ENCODE peak calls at places on chromosomes 2 and 18, in nine cellular contexts. H is spleen; F is glutamatergic neuron; M is SIG-M5; T is AG10803; E is CD8-positive, alpha-beta T cell; G is left ventricle myocardium inferior; P is astrocyte of the spinal cord; I is mesendoderm. B is an unnamed sample.

GRCh38 chr2:196268022-196268421 is 96.6 kb upstream of the STK17B start:
- DNase-seq in M (no peak), T (no peak), G (no peak), H (no peak), I (no peak), F (no peak), P (no peak), E (no peak), B (no peak)

GRCh38 chr2:88933980-88934379 is 242.5 kb downstream of the RPIA start:
- DNase-seq in F (no peak), T (no peak), P (no peak), H (no peak), E (no peak), I (peak; percentile 86), G (no peak), M (peak; percentile 23), B (no peak)

GRCh38 chr2:183123117-183123958 is 905 bp upstream of the NUP35 start:
- DNase-seq in H (no peak), I (no peak), M (no peak), G (no peak), F (no peak), T (no peak), P (peak; percentile 7), E (no peak), B (no peak)

GRCh38 chr2:10575566-10576300 is 114.0 kb downstream of the NOL10 start:
- DNase-seq in I (no peak), E (no peak), P (peak; percentile 60), G (no peak), H (no peak), F (no peak), M (no peak), T (peak; percentile 60), B (no peak)

GRCh38 chr2:221546505-221547225 is 25.4 kb downstream of the EPHA4 start:
- DNase-seq in F (no peak), E (no peak), I (peak; percentile 69), M (no peak), G (no peak), P (no peak), T (no peak), H (no peak), B (no peak)

GRCh38 chr2:122191331-122191730 is 435.9 kb downstream of the TSN start:
- DNase-seq in F (peak; percentile 67), T (peak; percentile 24), P (no peak), H (no peak), E (no peak), M (no peak), G (no peak), I (peak; percentile 77), B (peak; percentile 76)

GRCh38 chr2:36650031-36650430 is 46.5 kb upstream of the VIT start:
- DNase-seq in P (peak; percentile 56), E (no peak), H (no peak), T (peak; percentile 76), F (no peak), G (no peak), I (peak; percentile 94), M (no peak), B (no peak)

GRCh38 chr2:163246111-163246510 is 407.5 kb upstream of the KCNH7 start:
- DNase-seq in I (peak; percentile 64), H (no peak), G (no peak), E (no peak), T (no peak), P (no peak), M (no peak), F (no peak), B (no peak)

GRCh38 chr2:233834378-233834777 is 20.0 kb downstream of the HJURP start:
- DNase-seq in P (no peak), T (no peak), E (no peak), I (no peak), M (no peak), G (no peak), H (no peak), F (no peak), B (no peak)

GRCh38 chr2:177740718-177741117 is 331.9 kb downstream of the PDE11A start:
- DNase-seq in F (no peak), T (peak; percentile 74), P (no peak), I (no peak), H (no peak), G (no peak), M (no peak), E (no peak), B (no peak)

GRCh38 chr2:39530423-39530866 is 93.4 kb upstream of the MAP4K3 start:
- DNase-seq in T (peak; percentile 78), H (no peak), F (no peak), M (no peak), I (no peak), G (no peak), E (no peak), P (peak; percentile 67), B (no peak)

GRCh38 chr2:241865957-241866858 is 3.3 kb upstream of the RTP5 start:
- DNase-seq in F (peak; percentile 67), G (no peak), I (peak; percentile 67), M (no peak), E (peak; percentile 24), H (no peak), P (no peak), T (no peak), B (no peak)

GRCh38 chr18:27298215-27298804 is 113.2 kb upstream of the CHST9 start:
- DNase-seq in M (no peak), I (peak; percentile 64), E (no peak), F (no peak), G (no peak), P (peak; percentile 4), H (no peak), T (no peak), B (no peak)

GRCh38 chr2:216170362-216170761 is 61.2 kb downstream of the XRCC5 start:
- DNase-seq in T (no peak), F (no peak), M (no peak), I (no peak), H (no peak), E (no peak), P (no peak), G (no peak), B (no peak)

GRCh38 chr2:38835015-38835601 is 40.6 kb downstream of the DHX57 start:
- DNase-seq in E (no peak), M (no peak), F (no peak), T (peak; percentile 23), I (peak; percentile 48), H (no peak), G (no peak), P (peak; percentile 17), B (no peak)

GRCh38 chr2:165182029-165182428 is 21.8 kb downstream of the SCN3A start:
- DNase-seq in P (no peak), F (no peak), I (no peak), H (no peak), M (no peak), E (no peak), G (no peak), T (no peak), B (no peak)

GRCh38 chr2:174764281-174765063 is at the start of gene CHRNA1:
- DNase-seq in P (peak; percentile 68), F (peak; percentile 64), H (no peak), M (no peak), G (no peak), T (peak; percentile 50), E (no peak), I (no peak), B (peak; percentile 71)

GRCh38 chr2:238380336-238380735 is 46.4 kb upstream of the ASB1 start:
- DNase-seq in P (no peak), H (peak; percentile 36), E (no peak), T (no peak), F (no peak), M (no peak), I (no peak), G (no peak), B (no peak)

GRCh38 chr2:208556954-208557601 is 150.5 kb downstream of the PTH2R start:
- DNase-seq in P (no peak), I (no peak), T (no peak), G (no peak), M (no peak), E (no peak), H (no peak), F (no peak), B (no peak)

GRCh38 chr2:137644689-137645088 is 319.6 kb upstream of the HNMT start:
- DNase-seq in I (no peak), M (no peak), H (no peak), P (no peak), T (no peak), G (no peak), F (no peak), E (no peak), B (no peak)

GRCh38 chr2:192307530-192307929 is 112.8 kb upstream of the TMEFF2 start:
- DNase-seq in H (no peak), E (no peak), G (no peak), F (no peak), M (no peak), T (no peak), I (peak; percentile 25), P (no peak), B (no peak)

GRCh38 chr2:236776695-236777251 is 207.1 kb downstream of the ACKR3 start:
- DNase-seq in H (no peak), G (no peak), M (no peak), E (no peak), P (peak; percentile 93), I (no peak), F (no peak), T (peak; percentile 87), B (no peak)

GRCh38 chr2:15989559-15989958 is 49.2 kb downstream of the MYCN start:
- DNase-seq in F (no peak), P (no peak), E (no peak), H (no peak), M (no peak), G (no peak), T (no peak), I (no peak), B (no peak)

GRCh38 chr18:58761970-58762780 is 90.9 kb downstream of the MALT1 start:
- DNase-seq in H (peak; percentile 77), T (no peak), E (no peak), I (no peak), M (no peak), G (no peak), F (no peak), P (no peak), B (no peak)

GRCh38 chr2:130763405-130763804 is 8.1 kb downstream of the AMER3 start:
- DNase-seq in H (peak; percentile 47), G (no peak), F (no peak), P (no peak), E (no peak), T (no peak), M (no peak), I (no peak), B (no peak)

GRCh38 chr2:119184512-119184911 is 26.0 kb upstream of the C1QL2 start:
- DNase-seq in I (no peak), E (no peak), H (no peak), P (no peak), F (no peak), M (no peak), G (no peak), T (no peak), B (no peak)

GRCh38 chr2:197869501-197870111 is 65.2 kb downstream of the PLCL1 start:
- DNase-seq in E (peak; percentile 34), T (no peak), P (peak; percentile 43), I (peak; percentile 70), H (no peak), M (no peak), F (no peak), G (no peak), B (no peak)

GRCh38 chr2:23055251-23055650 is 329.7 kb upstream of the KLHL29 start:
- DNase-seq in F (no peak), H (no peak), I (no peak), P (no peak), E (no peak), G (no peak), M (no peak), T (no peak), B (no peak)

GRCh38 chr18:74310411-74310810 is 5.2 kb upstream of the C18orf63 start:
- DNase-seq in I (peak; percentile 76), G (no peak), F (no peak), T (peak; percentile 58), M (no peak), P (peak; percentile 32), H (no peak), E (no peak), B (peak; percentile 25)

GRCh38 chr2:99888617-99889016 is 253.8 kb downstream of the AFF3 start:
- DNase-seq in M (no peak), H (no peak), F (no peak), I (no peak), G (no peak), P (no peak), E (no peak), T (no peak), B (no peak)

GRCh38 chr2:226583715-226584114 is 215.9 kb downstream of the IRS1 start:
- DNase-seq in I (peak; percentile 83), P (peak; percentile 91), T (peak; percentile 85), E (no peak), M (no peak), F (no peak), H (no peak), G (no peak), B (no peak)